ENCODE peak calls at places on chromosomes 5 and 9, in nine cellular contexts. I is stomach; Q is HFFc6; T is BE2C; W is heart left ventricle; V is activated CD8-positive, alpha-beta memory T cell treated with anti-CD3 and anti-CD28 coated beads, Interleukin-2, amount 50 U/mL, for 4 hours; B is nephron progenitor cell; E is mucosa of descending colon; X is NCI-H345. R is an unnamed sample.
A peak's percentile ranks its signal among the peaks of the same experiment; 100 is the strongest.

GRCh38 chr5:32597046-32597629 is 11.8 kb downstream of the SUB1 start:
- DNase-seq in I (no peak), Q (no peak), T (no peak), W (no peak), V (no peak), B (no peak), E (no peak), X (no peak), R (no peak)

GRCh38 chr5:161600156-161600555 is 53.6 kb upstream of the GABRB2 start:
- DNase-seq in I (no peak), Q (no peak), T (no peak), W (no peak), V (no peak), B (no peak), E (no peak), X (no peak), R (no peak)

GRCh38 chr9:113901196-113901818 is 25.2 kb downstream of the ZNF618 start:
- DNase-seq in I (no peak), Q (no peak), T (no peak), W (no peak), V (no peak), B (no peak), E (no peak), X (no peak), R (no peak)

GRCh38 chr5:33275391-33275790 is 165.4 kb upstream of the TARS1 start:
- DNase-seq in I (no peak), Q (no peak), T (no peak), W (no peak), V (no peak), B (no peak), E (no peak), X (no peak), R (no peak)

GRCh38 chr9:136705564-136705963 is 6.8 kb upstream of the DIPK1B start:
- DNase-seq in I (no peak), Q (no peak), T (no peak), W (no peak), V (no peak), B (no peak), E (no peak), X (no peak), R (no peak)

GRCh38 chr5:89211836-89212235 is 328.9 kb upstream of the MEF2C start:
- DNase-seq in I (no peak), Q (peak; percentile 80), T (no peak), W (no peak), V (no peak), B (no peak), E (no peak), X (no peak), R (no peak)

GRCh38 chr9:105828596-105829213 is 134.4 kb downstream of the TMEM38B start:
- DNase-seq in I (no peak), Q (no peak), T (no peak), W (no peak), V (no peak), B (no peak), E (no peak), X (no peak), R (no peak)

GRCh38 chr9:64128572-64128971 is 1156.4 kb downstream of the FOXD4L5 start:
- DNase-seq in I (no peak), Q (no peak), T (no peak), W (no peak), V (no peak), B (no peak), E (no peak), X (no peak), R (no peak)

GRCh38 chr9:129323999-129324553 is 146.0 kb upstream of the IER5L start:
- DNase-seq in I (no peak), Q (no peak), T (no peak), W (no peak), V (no peak), B (no peak), E (no peak), X (no peak), R (no peak)

GRCh38 chr5:19713740-19714139 is 274.3 kb downstream of the CDH18 start:
- DNase-seq in I (no peak), Q (no peak), T (no peak), W (no peak), V (no peak), B (no peak), E (no peak), X (no peak), R (no peak)

GRCh38 chr5:15711881-15712280 is 211.9 kb downstream of the FBXL7 start:
- DNase-seq in I (no peak), Q (no peak), T (no peak), W (no peak), V (no peak), B (no peak), E (no peak), X (no peak), R (no peak)

GRCh38 chr5:143245929-143246561 is 157.4 kb downstream of the NR3C1 start:
- DNase-seq in I (no peak), Q (peak; percentile 97), T (peak; percentile 53), W (no peak), V (no peak), B (no peak), E (no peak), X (no peak), R (no peak)

GRCh38 chr5:136191304-136192014 is 1.5 kb downstream of the SMIM32 start:
- DNase-seq in I (no peak), Q (no peak), T (no peak), W (no peak), V (no peak), B (peak; percentile 28), E (peak; percentile 65), X (no peak), R (no peak)

GRCh38 chr5:170269579-170269978 is 28.0 kb downstream of the LCP2 start:
- DNase-seq in I (no peak), Q (no peak), T (no peak), W (no peak), V (peak; percentile 61), B (no peak), E (no peak), X (peak; percentile 9), R (peak; percentile 66)

GRCh38 chr5:179170606-179171005 is 110.4 kb downstream of the ZNF354C start:
- DNase-seq in I (no peak), Q (no peak), T (no peak), W (peak; percentile 19), V (no peak), B (no peak), E (no peak), X (no peak), R (no peak)